ENCODE peak calls at places on chromosomes 11 and 22, in eight cellular contexts. M is ovary, C is A549, G is K562, T is IMR-90, R is heart left ventricle, Q is breast epithelium, O is gastrocnemius medialis. I is an unnamed sample.

GRCh38 chr11:70067591-70068341 is 10.4 kb upstream of the ANO1 start:
- DNase-seq in M (no peak), C (no peak), G (no peak), T (no peak), R (no peak), Q (peak), O (no peak), I (peak)

GRCh38 chr11:6637871-6638270 is 17.7 kb downstream of the DCHS1 start:
- DNase-seq in M (no peak), C (no peak), G (no peak), T (peak), R (peak), Q (no peak), O (peak), I (peak)

GRCh38 chr11:1281974-1282365 is 27.5 kb downstream of the TOLLIP start:
- DNase-seq in M (no peak), C (no peak), G (no peak), T (no peak), R (no peak), Q (no peak), O (no peak), I (no peak)

GRCh38 chr11:125621995-125622394 is 3.0 kb upstream of the CHEK1 start:
- DNase-seq in M (no peak), C (peak), G (no peak), T (peak), R (no peak), Q (no peak), O (no peak), I (no peak)

GRCh38 chr11:65911682-65912568 is 6.9 kb downstream of the C11orf68 start:
- DNase-seq in M (peak), C (peak), G (peak), T (peak), R (peak), Q (peak), O (peak), I (peak)

GRCh38 chr11:116420770-116421528 is 351.8 kb downstream of the BUD13 start:
- DNase-seq in M (no peak), C (peak), G (no peak), T (no peak), R (no peak), Q (no peak), O (no peak), I (no peak)

GRCh38 chr22:32677876-32678275 is 123.6 kb upstream of the TIMP3 start:
- DNase-seq in M (no peak), C (no peak), G (no peak), T (no peak), R (no peak), Q (no peak), O (no peak), I (no peak)

GRCh38 chr11:9386901-9387300 is 2.4 kb downstream of the IPO7 start:
- DNase-seq in M (no peak), C (no peak), G (no peak), T (no peak), R (no peak), Q (no peak), O (no peak), I (no peak)

GRCh38 chr11:103344886-103345285 is 235.7 kb downstream of the DYNC2H1 start:
- DNase-seq in M (no peak), C (no peak), G (no peak), T (no peak), R (no peak), Q (no peak), O (no peak), I (no peak)

GRCh38 chr11:130145975-130146776 is 13.4 kb upstream of the ST14 start:
- DNase-seq in M (no peak), C (peak), G (no peak), T (no peak), R (peak), Q (peak), O (no peak), I (peak)
- TF ChIP-seq POLR2A in M (no peak), C (no peak), G (no peak), T (no peak), R (no peak), Q (no peak), O (no peak), I (peak)

GRCh38 chr11:72930011-72930410 is 115.8 kb downstream of the ATG16L2 start:
- DNase-seq in M (no peak), C (no peak), G (no peak), T (peak), R (no peak), Q (no peak), O (no peak), I (peak)
- H3K4me3 ChIP-seq in M (no peak), C (no peak), G (no peak), T (no peak), R (no peak), Q (no peak), O (no peak), I (no peak)

GRCh38 chr22:38068641-38069371 is 11.6 kb downstream of the PICK1 start:
- DNase-seq in M (no peak), C (no peak), G (no peak), T (no peak), R (no peak), Q (no peak), O (peak), I (no peak)

GRCh38 chr22:38067771-38068360 is 10.7 kb downstream of the PICK1 start:
- DNase-seq in M (no peak), C (no peak), G (no peak), T (no peak), R (no peak), Q (no peak), O (peak), I (no peak)

GRCh38 chr22:38071421-38072321 is 12.3 kb downstream of the SLC16A8 start:
- DNase-seq in M (no peak), C (peak), G (no peak), T (no peak), R (no peak), Q (no peak), O (no peak), I (no peak)

GRCh38 chr22:38070250-38070921 is 13.2 kb downstream of the PICK1 start:
- DNase-seq in M (no peak), C (no peak), G (no peak), T (no peak), R (no peak), Q (no peak), O (no peak), I (no peak)

GRCh38 chr22:38069372-38070249 is 12.4 kb downstream of the PICK1 start:
- DNase-seq in M (peak), C (peak), G (peak), T (peak), R (peak), Q (no peak), O (peak), I (no peak)
- H3K27ac ChIP-seq in M (no peak), C (no peak), G (no peak), T (no peak), R (peak), Q (no peak), O (peak), I (no peak)

GRCh38 chr11:28619870-28620540 is 511.8 kb downstream of the METTL15 start:
- DNase-seq in M (no peak), C (peak), G (no peak), T (peak), R (no peak), Q (no peak), O (no peak), I (no peak)
- TF ChIP-seq POLR2A in M (no peak), C (no peak), G (no peak), T (no peak), R (no peak), Q (no peak), O (no peak), I (no peak)

I was measured in body of pancreas.